ENCODE peak calls at places on chromosome 18, in nine cellular contexts. G is neural progenitor cell, Y is colonic mucosa, X is left ventricle myocardium inferior, T is GM06990, A is cardiac muscle cell, N is endothelial cell of umbilical vein, S is lower lobe of right lung, C is heart left ventricle. U is an unnamed sample.
A peak's percentile ranks its signal among the peaks of the same experiment; 100 is the strongest.

GRCh38 chr18:3664563-3665178 is 214.7 kb downstream of the TGIF1 start:
- DNase-seq in G (peak; percentile 86), Y (no peak), X (no peak), T (no peak), A (peak; percentile 13), N (no peak), S (peak; percentile 55), C (no peak), U (no peak)

GRCh38 chr18:50726960-50727589 is 92.7 kb downstream of the MRO start:
- DNase-seq in G (no peak), Y (no peak), X (no peak), T (peak; percentile 52), A (no peak), N (no peak), S (no peak), C (no peak), U (peak; percentile 48)

GRCh38 chr18:55988537-55988936 is 400.5 kb upstream of the TCF4 start:
- DNase-seq in G (no peak), Y (no peak), X (no peak), T (no peak), A (peak; percentile 45), N (peak; percentile 94), S (no peak), C (peak; percentile 40), U (no peak)

GRCh38 chr18:43634994-43635393 is 357.7 kb upstream of the SYT4 start:
- DNase-seq in G (no peak), Y (no peak), X (no peak), T (no peak), A (no peak), N (no peak), S (no peak), C (no peak), U (no peak)

GRCh38 chr18:44988821-44989587 is 308.3 kb downstream of the SETBP1 start:
- DNase-seq in G (no peak), Y (no peak), X (no peak), T (no peak), A (peak; percentile 13), N (no peak), S (no peak), C (no peak), U (no peak)

GRCh38 chr18:11654736-11655604 is 34.1 kb upstream of the GNAL start:
- DNase-seq in G (peak; percentile 79), Y (peak; percentile 59), X (peak; percentile 52), T (peak; percentile 36), A (peak; percentile 44), N (peak; percentile 32), S (peak; percentile 70), C (peak; percentile 42), U (no peak)

GRCh38 chr18:77407733-77408132 is 158.1 kb downstream of the GALR1 start:
- DNase-seq in G (no peak), Y (no peak), X (no peak), T (no peak), A (no peak), N (no peak), S (no peak), C (no peak), U (no peak)

GRCh38 chr18:51884039-51884438 is 456.0 kb upstream of the DCC start:
- DNase-seq in G (no peak), Y (no peak), X (no peak), T (no peak), A (no peak), N (no peak), S (peak; percentile 45), C (no peak), U (no peak)

GRCh38 chr18:41842886-41843285 is 112.1 kb upstream of the PIK3C3 start:
- DNase-seq in G (no peak), Y (no peak), X (no peak), T (no peak), A (peak; percentile 10), N (no peak), S (no peak), C (no peak), U (no peak)

GRCh38 chr18:73670536-73670935 is 477.1 kb downstream of the FBXO15 start:
- DNase-seq in G (no peak), Y (no peak), X (no peak), T (peak; percentile 31), A (no peak), N (no peak), S (no peak), C (no peak), U (no peak)

GRCh38 chr18:21851327-21851961 is 110.9 kb downstream of the MIB1 start:
- DNase-seq in G (no peak), Y (no peak), X (no peak), T (no peak), A (peak; percentile 46), N (peak; percentile 32), S (no peak), C (no peak), U (no peak)

GRCh38 chr18:79988079-79988924 is at the start of gene TXNL4A:
- DNase-seq in G (peak; percentile 86), Y (peak; percentile 85), X (peak; percentile 88), T (peak; percentile 94), A (peak; percentile 92), N (peak; percentile 88), S (peak; percentile 94), C (peak; percentile 90), U (peak; percentile 72)

GRCh38 chr18:79985172-79985571 is 3.2 kb downstream of the TXNL4A start:
- DNase-seq in G (no peak), Y (no peak), X (no peak), T (no peak), A (no peak), N (no peak), S (no peak), C (no peak), U (no peak)

GRCh38 chr18:79988925-79989361 is 580 bp upstream of the TXNL4A start:
- DNase-seq in G (peak; percentile 66), Y (no peak), X (peak; percentile 25), T (no peak), A (peak; percentile 65), N (no peak), S (peak; percentile 57), C (peak; percentile 44), U (no peak)

GRCh38 chr18:79987566-79987965 is 797 bp downstream of the TXNL4A start:
- DNase-seq in G (no peak), Y (no peak), X (no peak), T (no peak), A (no peak), N (no peak), S (no peak), C (no peak), U (no peak)

DNA sequence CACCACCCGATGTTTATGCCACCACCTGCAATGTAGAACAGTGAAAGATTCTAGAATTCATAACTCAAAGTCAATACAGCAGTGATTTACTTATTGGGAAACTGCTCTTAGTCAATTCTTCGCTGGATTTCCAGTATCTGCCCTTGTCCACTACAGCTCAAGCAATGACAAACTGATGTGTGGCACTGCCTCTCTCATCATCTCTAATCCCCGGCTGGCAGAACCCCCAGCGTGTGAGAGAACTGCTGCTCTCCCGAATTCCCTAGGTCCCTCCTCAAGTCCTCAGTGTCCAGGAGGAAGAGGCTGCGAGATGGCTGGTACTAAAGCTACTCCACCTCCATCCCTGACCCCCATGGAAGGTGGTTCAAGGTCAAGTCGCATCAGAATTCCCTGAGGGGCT is 1.6 kb downstream of the TXNL4A start:
- DNase-seq in G (peak; percentile 16), Y (no peak), X (no peak), T (no peak), A (no peak), N (peak; percentile 8), S (no peak), C (no peak), U (no peak)
- H3K4me3 ChIP-seq in G (peak overlapping the region; percentile 78), Y (peak overlapping the region; percentile 89), X (peak overlapping the region; percentile 88), T (peak overlapping the region; percentile 97), A (peak overlapping the region; percentile 84), N (peak overlapping the region; percentile 1), S (peak overlapping the region; percentile 99), C (no peak overlapping the region), U (peak overlapping the region; percentile 98)

GRCh38 chr18:60248563-60249330 is 123.8 kb downstream of the MC4R start:
- DNase-seq in G (no peak), Y (no peak), X (no peak), T (no peak), A (no peak), N (no peak), S (no peak), C (no peak), U (no peak)

GRCh38 chr18:60249388-60249787 is 123.2 kb downstream of the MC4R start:
- DNase-seq in G (no peak), Y (no peak), X (no peak), T (no peak), A (no peak), N (no peak), S (no peak), C (no peak), U (no peak)

GRCh38 chr18:60247103-60247502 is 125.5 kb downstream of the MC4R start:
- DNase-seq in G (no peak), Y (no peak), X (no peak), T (no peak), A (no peak), N (no peak), S (no peak), C (no peak), U (peak; percentile 21)

GRCh38 chr18:60245096-60245495 is 127.5 kb downstream of the MC4R start:
- DNase-seq in G (no peak), Y (no peak), X (no peak), T (no peak), A (no peak), N (no peak), S (no peak), C (no peak), U (no peak)

GRCh38 chr18:60246606-60247005 is 126.0 kb downstream of the MC4R start:
- DNase-seq in G (no peak), Y (no peak), X (no peak), T (peak; percentile 59), A (no peak), N (no peak), S (no peak), C (no peak), U (peak; percentile 31)
- H3K4me3 ChIP-seq in G (no peak overlapping the region), Y (no peak overlapping the region), X (no peak overlapping the region), T (no peak overlapping the region), A (no peak overlapping the region), N (no peak overlapping the region), S (no peak overlapping the region), C (no peak overlapping the region), U (no peak overlapping the region)

GRCh38 chr18:28168725-28169124 is 8.2 kb downstream of the CDH2 start:
- DNase-seq in G (no peak), Y (no peak), X (no peak), T (no peak), A (no peak), N (no peak), S (no peak), C (no peak), U (no peak)
- H3K4me3 ChIP-seq in G (no peak overlapping the region), Y (no peak overlapping the region), X (peak overlapping the region; percentile 84), T (no peak overlapping the region), A (peak overlapping the region; percentile 2), N (no peak overlapping the region), S (no peak overlapping the region), C (no peak overlapping the region), U (no peak overlapping the region)

DNA sequence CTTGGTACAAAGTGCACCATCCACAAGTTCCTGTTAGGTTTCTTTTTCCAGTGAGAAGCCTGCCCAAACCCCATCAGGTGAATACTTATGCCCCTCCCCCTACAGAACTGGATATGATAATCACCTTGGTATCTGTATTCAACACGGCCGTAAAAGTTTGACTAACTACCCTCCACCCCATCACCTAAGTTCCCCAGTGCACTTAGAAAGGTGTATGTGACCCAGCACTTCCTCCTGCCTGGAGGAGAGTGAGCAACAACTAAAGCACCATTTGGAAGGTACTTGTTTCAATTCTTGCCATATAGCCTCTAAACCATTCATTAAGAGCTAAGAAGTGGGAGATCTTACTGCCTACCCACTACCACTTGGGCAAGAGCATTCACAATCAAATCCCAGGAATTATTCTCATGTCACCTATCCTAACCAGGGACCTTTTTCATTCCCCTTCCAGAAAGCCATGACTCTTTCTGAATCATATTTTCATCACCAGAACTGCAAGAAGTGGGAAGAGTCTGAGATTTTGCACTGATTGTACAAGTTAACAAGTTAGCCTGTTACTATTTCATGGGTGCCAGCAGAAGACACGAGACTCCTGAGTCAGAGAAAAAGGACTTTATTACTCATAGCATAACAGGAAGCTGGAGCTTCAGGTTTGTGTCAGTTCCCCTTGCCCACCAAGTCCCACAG is 53.5 kb upstream of the NDUFV2 start:
- DNase-seq in G (no peak), Y (no peak), X (no peak), T (no peak), A (no peak), N (no peak), S (no peak), C (no peak), U (no peak)
- H3K4me3 ChIP-seq in G (no peak overlapping the region), Y (no peak overlapping the region), X (no peak overlapping the region), T (no peak overlapping the region), A (no peak overlapping the region), N (no peak overlapping the region), S (no peak overlapping the region), C (no peak overlapping the region), U (no peak overlapping the region)